ENCODE peak calls at places on chromosome 3, in five cellular contexts. P is fibroblast of lung, V is glutamatergic neuron, H is tibial nerve, F is HFFc6. T is an unnamed sample.

GRCh38 chr3:53846134-53846850 is at the start of the genes CHDH and IL17RB:
- DNase-seq in H (no peak), V (peak; percentile 43), P (no peak), F (no peak), T (peak; percentile 33)

GRCh38 chr3:32850636-32851035 is 32.8 kb downstream of the TRIM71 start:
- DNase-seq in F (no peak), V (no peak), H (no peak), P (no peak), T (no peak)

GRCh38 chr3:191166366-191166765 is 32.7 kb upstream of the OSTN start:
- DNase-seq in V (no peak), P (no peak), H (no peak), F (no peak), T (no peak)

GRCh38 chr3:135905058-135905724 is 60.3 kb upstream of the PPP2R3A start:
- DNase-seq in P (peak; percentile 40), H (no peak), F (peak; percentile 51), V (no peak), T (peak; percentile 30)

GRCh38 chr3:58234516-58234931 is 3.1 kb upstream of the ABHD6 start:
- DNase-seq in F (peak; percentile 24), V (no peak), H (no peak), P (peak; percentile 42), T (peak; percentile 56)

GRCh38 chr3:99753268-99753975 is 64.2 kb upstream of the CMSS1 start:
- DNase-seq in V (no peak), H (peak; percentile 22), P (peak; percentile 91), F (peak; percentile 63), T (peak; percentile 71)

GRCh38 chr3:38646630-38647029 is 2.9 kb downstream of the SCN5A start:
- DNase-seq in V (no peak), P (peak; percentile 36), H (no peak), F (no peak), T (peak; percentile 67)

GRCh38 chr3:143084856-143085731 is 34.5 kb upstream of the CHST2 start:
- DNase-seq in P (no peak), H (no peak), V (peak; percentile 35), F (peak; percentile 34), T (peak; percentile 48)

GRCh38 chr3:196499061-196499460 is 4.5 kb downstream of the RNF168 start:
- DNase-seq in V (no peak), P (peak; percentile 23), H (no peak), F (no peak), T (peak; percentile 71)

GRCh38 chr3:46865546-46865945 is 2.3 kb upstream of the MYL3 start:
- DNase-seq in H (no peak), V (no peak), F (no peak), P (no peak), T (no peak)

GRCh38 chr3:68972358-68972979 is 40.1 kb upstream of the TAFA4 start:
- DNase-seq in V (peak; percentile 83), H (peak; percentile 8), P (peak; percentile 66), F (peak; percentile 55), T (peak; percentile 63)

GRCh38 chr3:46017720-46018119 is 9.6 kb downstream of the XCR1 start:
- DNase-seq in H (peak; percentile 19), F (no peak), P (no peak), V (no peak), T (peak; percentile 13)

GRCh38 chr3:128320551-128321340 is 145.9 kb downstream of the DNAJB8 start:
- DNase-seq in P (no peak), H (no peak), F (no peak), V (no peak), T (no peak)

GRCh38 chr3:99418709-99419108 is 219.7 kb upstream of the COL8A1 start:
- DNase-seq in F (no peak), V (no peak), P (no peak), H (no peak), T (no peak)

GRCh38 chr3:148101061-148101460 is 596.6 kb upstream of the AGTR1 start:
- DNase-seq in F (no peak), P (peak; percentile 49), V (no peak), H (no peak), T (no peak)

GRCh38 chr3:190053919-190054672 is 66.6 kb downstream of the P3H2 start:
- DNase-seq in V (no peak), P (peak; percentile 75), F (peak; percentile 78), H (no peak), T (peak; percentile 42)

GRCh38 chr3:135106445-135106844 is 311.4 kb downstream of the EPHB1 start:
- DNase-seq in F (no peak), P (no peak), V (no peak), H (no peak), T (peak; percentile 18)

GRCh38 chr3:38717603-38718240 is 68.2 kb upstream of the SCN5A start:
- DNase-seq in V (no peak), F (no peak), P (no peak), H (no peak), T (no peak)

GRCh38 chr3:177945999-177946398 is 590.2 kb upstream of the KCNMB2 start:
- DNase-seq in F (no peak), P (no peak), V (no peak), H (no peak), T (no peak)

GRCh38 chr3:177946515-177946914 is 589.7 kb upstream of the KCNMB2 start:
- DNase-seq in H (no peak), P (peak; percentile 52), V (no peak), F (no peak), T (no peak)

GRCh38 chr3:177947901-177948300 is 588.3 kb upstream of the KCNMB2 start:
- DNase-seq in V (no peak), H (no peak), P (no peak), F (no peak), T (no peak)

GRCh38 chr3:177946965-177947364 is 589.3 kb upstream of the KCNMB2 start:
- DNase-seq in P (peak; percentile 88), H (no peak), V (no peak), F (no peak), T (peak; percentile 63)

GRCh38 chr3:177948716-177949422 is 587.4 kb upstream of the KCNMB2 start:
- DNase-seq in P (no peak), V (no peak), H (no peak), F (no peak), T (no peak)
- TF ChIP-seq CTCF in P (no peak), V (no peak), H (no peak), F (no peak), T (no peak)

DNA sequence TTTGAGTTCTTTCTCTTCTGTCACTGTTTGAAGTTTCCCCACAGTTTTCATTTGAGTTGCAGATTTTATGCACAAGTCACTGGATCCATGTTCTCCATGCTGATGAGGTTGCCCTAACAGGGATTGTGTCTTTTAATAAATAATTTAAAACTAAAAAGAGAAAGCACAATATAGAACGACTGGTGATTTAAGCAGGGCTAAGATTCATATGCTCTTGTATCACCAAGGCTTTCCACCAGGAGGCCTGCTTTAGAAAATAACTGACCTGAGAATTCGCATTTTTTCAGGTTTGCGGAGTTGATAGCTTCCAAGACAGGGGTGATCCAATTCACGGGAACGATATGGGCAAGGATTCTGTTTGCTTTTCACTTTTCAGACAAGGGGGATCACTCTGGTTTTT is 252.0 kb upstream of the VEPH1 start:
- DNase-seq in P (no peak), F (no peak), V (no peak), H (no peak), T (no peak)
- TF ChIP-seq CTCF in P (peak; percentile 9), F (peak; percentile 65), V (peak; percentile 62), H (no peak), T (no peak)

DNA sequence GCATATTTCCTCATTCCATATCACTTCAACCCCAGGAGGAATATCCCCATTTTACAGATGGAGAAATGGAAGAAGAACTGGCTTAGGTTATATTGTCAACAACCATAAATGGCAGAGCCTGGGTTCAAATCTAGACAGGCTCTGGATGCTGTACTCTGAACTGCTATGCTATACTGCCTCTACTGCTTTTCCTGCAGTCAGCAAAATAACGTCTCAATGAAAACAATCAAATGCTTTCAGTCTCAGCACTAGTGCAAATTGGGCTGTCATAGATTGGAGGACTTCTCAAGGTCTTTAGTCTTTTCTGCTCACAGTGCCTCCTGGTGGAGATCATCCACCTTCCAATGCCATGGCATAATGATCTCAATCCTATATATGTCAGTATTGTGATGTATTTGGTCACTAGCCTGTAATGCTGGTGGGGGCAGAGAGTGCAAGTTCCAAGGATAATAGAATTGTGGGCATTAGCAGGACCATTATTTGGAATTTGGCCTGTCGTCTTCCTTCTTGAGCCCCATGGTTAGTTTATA is 285.0 kb downstream of the CLSTN2 start:
- DNase-seq in H (no peak), P (no peak), V (no peak), F (no peak), T (no peak)
- TF ChIP-seq CTCF in H (no peak), P (no peak), V (peak; percentile 32), F (no peak), T (no peak)

GRCh38 chr3:28268989-28269388 is 27.6 kb downstream of the CMC1 start:
- DNase-seq in P (no peak), V (no peak), H (no peak), F (no peak), T (no peak)
- TF ChIP-seq CTCF in P (peak; percentile 33), V (peak; percentile 32), H (no peak), F (peak; percentile 51), T (no peak)

DNA sequence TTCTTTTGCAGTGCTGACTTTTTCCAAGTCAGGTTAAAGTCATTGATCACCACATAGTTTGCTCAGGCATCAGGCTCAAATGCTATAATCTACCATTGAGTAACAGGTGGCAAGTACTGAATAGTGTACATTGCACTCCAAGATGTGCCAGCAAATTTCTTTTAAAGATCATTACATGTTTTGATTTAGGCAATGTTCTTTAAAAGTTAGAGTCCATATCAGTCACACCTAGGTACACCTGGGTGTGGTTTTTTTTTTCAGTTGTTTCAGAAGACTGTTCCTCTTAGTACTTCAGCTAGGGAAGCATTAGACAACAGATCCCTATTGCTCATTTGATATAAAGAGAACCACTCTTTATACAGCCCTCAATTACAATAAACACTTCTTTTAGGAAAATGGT is 10.6 kb upstream of the SLC4A7 start:
- DNase-seq in F (no peak), V (no peak), P (no peak), H (no peak), T (no peak)
- TF ChIP-seq CTCF in F (no peak), V (no peak), P (no peak), H (no peak), T (no peak)

DNA sequence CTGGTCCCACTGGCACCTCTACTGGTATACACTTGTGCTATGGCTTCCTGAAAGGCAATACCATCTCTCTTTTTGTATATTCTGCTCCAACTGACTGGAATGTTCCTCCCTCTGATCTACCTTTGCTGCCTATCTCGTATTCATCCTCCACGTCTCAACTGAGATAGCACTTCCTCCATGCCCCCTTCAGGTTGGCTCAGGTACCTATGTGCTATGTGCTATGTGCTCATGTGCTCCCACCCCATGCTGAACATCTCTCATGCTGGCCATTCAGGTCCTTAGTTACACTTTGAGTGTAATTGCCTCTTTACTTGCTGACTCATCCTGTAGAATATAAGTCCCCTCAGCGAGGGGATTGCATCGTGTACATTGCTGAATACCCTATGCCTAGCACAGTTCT is 156.9 kb downstream of the SOX2 start:
- DNase-seq in V (no peak), H (no peak), F (no peak), P (no peak), T (no peak)
- TF ChIP-seq CTCF in V (no peak), H (no peak), F (no peak), P (no peak), T (no peak)

T was measured in MCF 10A.